ENCODE peak calls at places on chromosome 4, in eight cellular contexts. W is brain microvascular endothelial cell, P is ovary, D is tibial artery, H is endothelial cell, I is fibroblast of mammary gland, Y is PC-9, L is cardiac fibroblast. A is an unnamed sample.

GRCh38 chr4:84792366-84793301 is 173.9 kb downstream of the WDFY3 start:
- DNase-seq in H (no peak), D (no peak), W (no peak), I (peak), L (no peak), Y (no peak), P (no peak), A (no peak)

GRCh38 chr4:93178279-93178678 is 650.3 kb upstream of the ATOH1 start:
- DNase-seq in Y (no peak), D (no peak), I (no peak), W (no peak), H (no peak), P (no peak), L (no peak), A (no peak)

GRCh38 chr4:142316913-142317312 is 529.2 kb downstream of the INPP4B start:
- DNase-seq in W (no peak), H (no peak), I (no peak), P (no peak), D (no peak), Y (no peak), L (no peak), A (no peak)

GRCh38 chr4:2417765-2418651 is at the start of gene ZFYVE28:
- DNase-seq in L (no peak), H (no peak), I (no peak), P (no peak), D (no peak), W (no peak), Y (no peak), A (no peak)

GRCh38 chr4:83043801-83044407 is 8.9 kb downstream of the COPS4 start:
- DNase-seq in L (peak), D (no peak), P (no peak), Y (no peak), W (peak), H (no peak), I (peak), A (no peak)

GRCh38 chr4:28883211-28883610 is 1837.0 kb upstream of the PCDH7 start:
- DNase-seq in P (no peak), D (no peak), L (no peak), Y (no peak), W (no peak), I (no peak), H (no peak), A (no peak)

GRCh38 chr4:121814756-121815155 is 8.9 kb downstream of the CCNA2 start:
- DNase-seq in W (no peak), D (no peak), Y (no peak), L (no peak), H (no peak), P (no peak), I (no peak), A (no peak)

GRCh38 chr4:137124278-137124932 is 407.9 kb downstream of the PCDH18 start:
- DNase-seq in I (peak), H (no peak), P (no peak), W (peak), Y (peak), D (no peak), L (peak), A (no peak)

GRCh38 chr4:167885872-167886271 is 206.5 kb upstream of the ANXA10 start:
- DNase-seq in W (no peak), P (no peak), D (no peak), L (no peak), Y (no peak), I (peak), H (no peak), A (no peak)

GRCh38 chr4:2341911-2342652 is 76.4 kb downstream of the ZFYVE28 start:
- DNase-seq in W (no peak), P (peak), H (no peak), Y (no peak), I (no peak), D (no peak), L (no peak), A (no peak)

GRCh38 chr4:148056879-148057278 is 325.0 kb downstream of the ARHGAP10 start:
- DNase-seq in P (no peak), L (peak), Y (no peak), I (peak), H (no peak), D (peak), W (peak), A (peak)

GRCh38 chr4:10596586-10597285 is 87.8 kb downstream of the CLNK start:
- DNase-seq in D (no peak), P (no peak), I (no peak), L (no peak), H (no peak), Y (no peak), W (no peak), A (no peak)

GRCh38 chr4:30722092-30722915 is 2.1 kb downstream of the PCDH7 start:
- DNase-seq in H (peak), W (no peak), Y (no peak), I (no peak), P (no peak), L (no peak), D (peak), A (no peak)
- TF ChIP-seq CTCF in H (no peak), W (no peak), Y (no peak), I (no peak), P (no peak), L (peak), D (no peak), A (no peak)

DNA sequence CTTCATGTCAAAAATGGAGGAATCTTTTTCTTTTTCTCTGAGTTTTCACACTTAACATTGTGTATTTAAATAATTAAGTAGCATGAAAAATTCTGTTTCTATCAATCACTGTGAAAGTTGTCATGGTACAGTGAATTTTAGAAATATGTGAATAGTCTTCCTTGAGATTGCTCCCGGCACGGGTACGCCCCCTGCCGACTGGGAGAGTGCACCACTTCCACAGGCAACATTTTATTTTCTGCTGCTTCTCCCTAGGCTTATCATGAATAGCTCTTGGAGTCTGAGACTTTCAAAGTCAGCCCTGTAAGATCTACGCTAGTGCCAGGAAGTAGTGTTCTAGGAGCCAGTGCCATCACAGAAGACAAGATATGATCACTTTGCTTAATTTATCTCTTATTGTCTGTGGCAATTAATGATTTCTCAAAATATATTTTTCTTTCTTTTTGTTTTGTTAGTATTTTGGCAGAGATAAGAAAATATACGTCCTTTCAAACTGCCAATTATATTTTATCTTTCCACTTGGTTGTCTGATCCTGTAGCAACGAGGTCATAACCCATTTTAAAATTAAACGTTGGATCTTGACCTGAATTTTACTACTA is 763.8 kb upstream of the AADAT start:
- DNase-seq in H (peak), P (peak), W (peak), D (peak), Y (peak), L (peak), I (peak), A (no peak)
- TF ChIP-seq CTCF in H (peak), P (no peak), W (peak), D (peak), Y (peak), L (peak), I (peak), A (peak)

GRCh38 chr4:41410049-41410448 is 127.9 kb upstream of the LIMCH1 start:
- DNase-seq in Y (no peak), I (no peak), L (peak), D (no peak), P (no peak), H (no peak), W (no peak), A (no peak)
- TF ChIP-seq CTCF in Y (no peak), I (no peak), L (no peak), D (no peak), P (no peak), H (no peak), W (no peak), A (no peak)

DNA sequence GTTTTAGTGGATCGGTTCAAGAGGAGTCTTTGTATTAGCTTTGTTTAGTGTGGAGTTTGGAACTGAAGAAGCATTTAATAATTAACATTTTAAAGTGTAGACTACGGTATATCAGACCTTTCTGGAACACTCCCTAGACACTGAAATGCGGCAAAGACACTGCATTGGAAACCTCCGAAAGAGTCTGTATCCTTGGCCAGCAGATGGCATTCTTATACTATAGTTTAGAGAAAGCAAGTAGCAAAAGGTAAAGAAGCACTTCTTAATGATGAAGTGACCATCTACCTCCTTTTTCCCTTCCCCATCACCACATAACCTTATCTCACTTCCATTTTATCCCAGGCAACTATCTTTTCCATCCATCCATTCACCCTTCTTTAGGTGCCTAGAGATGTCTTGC is 7.6 kb downstream of the FABP2 start:
- DNase-seq in P (no peak), Y (no peak), H (peak), I (peak), D (no peak), L (peak), W (no peak), A (no peak)
- TF ChIP-seq CTCF in P (no peak), Y (peak), H (no peak), I (peak), D (peak), L (peak), W (peak), A (no peak)

DNA sequence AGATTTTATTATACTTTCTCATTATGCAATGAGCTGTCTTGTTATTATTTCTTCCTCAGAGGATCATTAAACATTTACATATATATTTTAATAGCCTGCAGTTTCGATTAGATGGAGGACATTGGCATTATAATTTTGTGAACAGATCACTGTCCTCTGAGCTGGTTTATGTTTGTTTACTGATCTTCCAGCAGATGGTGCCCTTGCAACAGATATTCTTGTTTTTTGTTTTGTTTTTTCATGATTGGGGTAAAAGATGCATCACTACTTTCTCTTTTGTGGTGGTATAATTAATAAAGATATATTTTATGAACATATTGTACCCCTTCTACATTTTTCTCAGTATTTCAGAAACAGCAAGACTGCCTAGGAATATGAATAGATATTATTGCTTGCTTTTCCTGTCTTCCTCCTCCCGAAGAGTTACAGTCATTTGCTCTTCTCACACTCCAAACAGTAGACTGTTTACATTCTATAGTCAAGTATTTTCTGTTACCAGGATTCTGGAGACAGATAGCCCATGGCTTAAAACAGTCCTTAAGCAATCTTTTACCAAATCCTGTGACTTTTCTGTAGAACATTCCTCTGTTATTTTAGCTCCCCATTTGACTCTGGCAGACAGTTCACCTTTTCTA is 905.2 kb downstream of the TRAM1L1 start:
- DNase-seq in Y (no peak), P (no peak), D (no peak), I (peak), H (no peak), L (peak), W (no peak), A (no peak)
- TF ChIP-seq CTCF in Y (peak), P (no peak), D (no peak), I (peak), H (peak), L (peak), W (peak), A (no peak)

GRCh38 chr4:99628040-99628439 is 29.6 kb downstream of the C4orf54 start:
- DNase-seq in I (no peak), L (no peak), W (no peak), P (no peak), H (no peak), D (no peak), Y (no peak), A (no peak)
- TF ChIP-seq CTCF in I (no peak), L (no peak), W (no peak), P (no peak), H (no peak), D (no peak), Y (no peak), A (no peak)